ENCODE peak calls at places on chromosomes 7 and 10, in six cellular contexts. D, Y, A, T, N and V are unnamed samples.

GRCh38 chr10:60350400-60350799 is 39.3 kb downstream of the ANK3 start:
- DNase-seq in D (peak; percentile 64), Y (no peak), A (no peak), T (no peak), N (no peak), V (no peak)

GRCh38 chr7:75889826-75890225 is 11.0 kb downstream of the RHBDD2 start:
- DNase-seq in D (peak; percentile 78), Y (no peak), A (no peak), T (no peak), N (no peak), V (no peak)

GRCh38 chr7:96088579-96088978 is 233.3 kb downstream of the SLC25A13 start:
- DNase-seq in D (peak; percentile 8), Y (no peak), A (no peak), T (no peak), N (peak; percentile 38), V (no peak)

GRCh38 chr7:36985866-36986402 is 261.6 kb upstream of the AOAH start:
- DNase-seq in D (no peak), Y (no peak), A (no peak), T (no peak), N (no peak), V (no peak)

GRCh38 chr10:31526681-31527080 is 207.7 kb downstream of the ZEB1 start:
- DNase-seq in D (peak; percentile 53), Y (no peak), A (no peak), T (no peak), N (no peak), V (no peak)

GRCh38 chr7:135930565-135931423 is 46.4 kb downstream of the MTPN start:
- DNase-seq in D (peak; percentile 71), Y (no peak), A (peak; percentile 43), T (no peak), N (peak; percentile 74), V (no peak)

GRCh38 chr7:139635521-139636240 is 112.2 kb downstream of the CLEC2L start:
- DNase-seq in D (no peak), Y (peak; percentile 41), A (no peak), T (peak; percentile 49), N (no peak), V (no peak)

GRCh38 chr7:128889121-128889520 is 21.4 kb downstream of the KCP start:
- DNase-seq in D (no peak), Y (no peak), A (peak; percentile 81), T (no peak), N (no peak), V (no peak)

GRCh38 chr10:21526952-21527633 is 1.6 kb upstream of the SKIDA1 start:
- DNase-seq in D (no peak), Y (no peak), A (peak; percentile 74), T (no peak), N (peak; percentile 72), V (peak; percentile 64)

GRCh38 chr7:1100886-1101579 is 13.1 kb downstream of the GPER1 start:
- DNase-seq in D (no peak), Y (no peak), A (no peak), T (no peak), N (no peak), V (no peak)

GRCh38 chr7:150937848-150938561 is 40.1 kb downstream of the KCNH2 start:
- DNase-seq in D (peak; percentile 55), Y (no peak), A (no peak), T (no peak), N (no peak), V (no peak)

GRCh38 chr10:100529473-100530298 is at the start of gene NDUFB8:
- DNase-seq in D (peak; percentile 48), Y (peak; percentile 84), A (peak; percentile 78), T (peak; percentile 77), N (peak; percentile 87), V (peak; percentile 97)

GRCh38 chr7:101486056-101486763 is 123.5 kb downstream of the COL26A1 start:
- DNase-seq in D (peak; percentile 7), Y (no peak), A (peak; percentile 79), T (no peak), N (no peak), V (no peak)

GRCh38 chr7:137527634-137528033 is 184.1 kb upstream of the PTN start:
- DNase-seq in D (no peak), Y (no peak), A (no peak), T (no peak), N (no peak), V (no peak)

GRCh38 chr7:130695840-130696239 is 9.5 kb upstream of the TSGA13 start:
- DNase-seq in D (peak; percentile 26), Y (no peak), A (no peak), T (peak; percentile 6), N (peak; percentile 64), V (no peak)

GRCh38 chr7:125347264-125347663 is 417.6 kb upstream of the POT1 start:
- DNase-seq in D (no peak), Y (no peak), A (no peak), T (no peak), N (no peak), V (no peak)

GRCh38 chr7:90720970-90721768 is 125.0 kb downstream of the CDK14 start:
- DNase-seq in D (peak; percentile 73), Y (no peak), A (peak; percentile 9), T (no peak), N (no peak), V (peak; percentile 61)

GRCh38 chr10:101397140-101397539 is 43.2 kb downstream of the BTRC start:
- DNase-seq in D (peak; percentile 32), Y (no peak), A (no peak), T (peak; percentile 48), N (peak; percentile 62), V (no peak)

GRCh38 chr10:79358811-79359210 is 11.5 kb downstream of the PPIF start:
- DNase-seq in D (no peak), Y (no peak), A (peak; percentile 85), T (no peak), N (no peak), V (peak; percentile 75)

GRCh38 chr7:28855538-28856217 is 102.5 kb downstream of the TRIL start:
- DNase-seq in D (peak; percentile 98), Y (no peak), A (peak; percentile 88), T (no peak), N (peak; percentile 65), V (no peak)

GRCh38 chr7:27046854-27047549 is 48.8 kb downstream of the HOXA1 start:
- DNase-seq in D (peak; percentile 30), Y (no peak), A (peak; percentile 86), T (no peak), N (peak; percentile 45), V (no peak)

GRCh38 chr7:111009641-111010040 is 81.3 kb upstream of the LRRN3 start:
- DNase-seq in D (no peak), Y (no peak), A (no peak), T (no peak), N (no peak), V (no peak)

GRCh38 chr7:26525413-26526287 is 234.0 kb downstream of the SNX10 start:
- DNase-seq in D (no peak), Y (no peak), A (no peak), T (no peak), N (no peak), V (peak; percentile 53)

GRCh38 chr7:102933763-102934162 is 21.0 kb downstream of the LRRC17 start:
- DNase-seq in D (peak; percentile 96), Y (no peak), A (no peak), T (peak; percentile 72), N (no peak), V (peak; percentile 33)

DNA sequence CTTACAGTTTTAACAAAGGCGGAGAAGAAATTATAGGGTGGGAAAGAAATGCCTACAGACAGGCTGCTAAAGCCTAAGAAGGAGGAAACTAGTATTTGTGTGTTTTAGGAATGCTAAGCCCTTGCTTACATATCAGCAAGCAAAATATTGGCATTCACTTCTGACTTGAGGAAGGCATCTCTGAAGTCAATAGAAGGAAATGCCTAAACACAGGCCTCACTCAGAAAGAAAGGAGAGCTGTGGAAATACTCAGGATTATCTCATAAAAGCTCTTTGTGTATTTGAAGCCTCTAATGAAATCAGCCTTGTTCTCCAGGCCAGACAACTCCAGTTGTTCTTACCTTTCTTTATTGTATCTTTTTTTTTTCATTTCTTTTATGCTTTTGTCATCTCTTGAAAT is 158.0 kb downstream of the AUTS2 start:
- DNase-seq in D (peak; percentile 41), Y (no peak), A (no peak), T (no peak), N (no peak), V (no peak)
- H3K4me1 ChIP-seq in D (peaks cover 10% of the 10 kb centered on the region), Y (no peaks in the 10 kb centered on the region), A (no peaks in the 10 kb centered on the region), T (peaks cover 20% of the 10 kb centered on the region), N (peaks cover 15% of the 10 kb centered on the region), V (no peaks in the 10 kb centered on the region)

GRCh38 chr10:34969171-34969570 is 121.0 kb downstream of the CUL2 start:
- DNase-seq in D (no peak), Y (no peak), A (no peak), T (no peak), N (no peak), V (no peak)
- H3K4me1 ChIP-seq in D (peaks cover 12% of the 10 kb centered on the region), Y (no peaks in the 10 kb centered on the region), A (peaks cover 20% of the 10 kb centered on the region), T (no peaks in the 10 kb centered on the region), N (peaks cover 7% of the 10 kb centered on the region), V (no peaks in the 10 kb centered on the region)

DNA sequence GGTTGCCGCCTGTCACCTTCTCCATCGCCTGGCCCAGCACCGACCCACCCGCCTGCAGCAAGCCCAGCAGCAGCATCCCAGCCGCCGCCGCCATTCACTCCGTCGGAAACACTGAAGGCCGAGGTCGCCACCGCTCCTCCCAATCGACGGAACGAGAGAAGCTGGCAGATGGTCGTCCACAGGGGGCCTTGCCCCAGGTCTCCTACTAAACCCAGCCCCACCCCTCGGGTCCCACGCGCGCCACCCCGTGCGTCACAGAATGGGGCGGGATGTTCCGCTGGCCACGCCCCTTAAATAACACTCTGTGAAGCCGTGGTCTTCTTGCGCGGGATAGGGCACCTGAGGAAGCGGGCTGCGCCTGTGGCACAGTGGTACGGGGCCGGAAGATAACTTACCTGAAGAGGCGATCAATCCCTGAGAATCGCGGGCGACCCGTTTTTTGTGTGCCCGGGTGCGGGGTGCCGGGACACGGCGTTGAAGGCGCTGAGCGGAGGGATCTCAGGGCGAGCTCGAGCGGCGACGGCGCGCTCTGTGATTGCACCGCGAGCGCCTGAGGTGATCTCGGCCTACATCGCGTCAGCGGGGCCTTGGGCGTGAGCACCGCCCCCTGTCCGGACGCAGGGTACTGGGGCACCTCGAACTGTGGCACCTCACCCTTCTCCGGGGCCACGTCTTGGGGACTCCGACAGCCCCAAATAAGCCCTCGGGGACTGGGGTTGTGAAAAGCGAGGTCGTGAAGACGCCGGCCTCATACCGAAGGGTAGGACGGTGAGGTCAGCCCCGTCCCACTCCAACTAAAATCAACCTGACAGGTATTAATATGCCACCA is at the start of gene CYP51A1:
- DNase-seq in D (peak; percentile 88), Y (peak; percentile 92), A (peak; percentile 77), T (peak; percentile 91), N (peak; percentile 95), V (peak; percentile 98)
- H3K4me1 ChIP-seq in D (no peaks in the 10 kb centered on the region), Y (peaks cover 11% of the 10 kb centered on the region), A (no peaks in the 10 kb centered on the region), T (peaks cover 2% of the 10 kb centered on the region), N (peaks cover 13% of the 10 kb centered on the region), V (no peaks in the 10 kb centered on the region)

GRCh38 chr7:12553421-12553820 is 17.1 kb upstream of the SCIN start:
- DNase-seq in D (no peak), Y (no peak), A (no peak), T (no peak), N (no peak), V (no peak)
- H3K4me1 ChIP-seq in D (no peaks in the 10 kb centered on the region), Y (no peaks in the 10 kb centered on the region), A (no peaks in the 10 kb centered on the region), T (no peaks in the 10 kb centered on the region), N (peaks cover 5% of the 10 kb centered on the region), V (no peaks in the 10 kb centered on the region)

DNA sequence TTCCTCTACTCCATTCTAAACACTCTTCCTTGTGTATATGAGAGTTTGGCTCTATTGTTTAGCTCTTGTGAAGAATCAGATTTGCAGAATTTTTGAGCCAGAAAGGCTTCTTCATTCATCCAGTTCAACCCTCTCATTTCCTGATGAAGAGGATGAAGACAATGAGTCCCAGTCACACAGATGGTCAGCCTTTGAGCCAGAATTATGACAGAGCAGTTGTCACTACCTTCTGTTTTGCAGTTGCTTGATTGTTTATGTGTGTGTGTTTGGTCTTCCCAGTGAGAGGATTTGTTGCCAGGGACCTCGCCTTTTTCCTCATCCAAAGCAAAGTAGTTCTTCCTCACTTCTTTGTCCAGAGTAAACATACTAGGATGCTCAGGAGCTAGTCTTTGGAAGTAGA is 15.5 kb downstream of the MDFIC start:
- DNase-seq in D (no peak), Y (no peak), A (no peak), T (no peak), N (peak; percentile 13), V (no peak)
- H3K4me1 ChIP-seq in D (peaks cover 4% of the 10 kb centered on the region), Y (peaks cover 23% of the 10 kb centered on the region), A (no peaks in the 10 kb centered on the region), T (peaks cover 3% of the 10 kb centered on the region), N (peaks cover 12% of the 10 kb centered on the region), V (no peaks in the 10 kb centered on the region)